ENCODE peak calls at places on chromosomes 7 and 10, in seven cellular contexts. One of them, this sample, is unnamed.

GRCh38 chr7:75756340-75757297 is 15.4 kb downstream of the CCL26 start:
- DNase-seq in neural crest cell: peak
- DNase-seq in iPS-NIHi11: peak
- DNase-seq in activated CD8-positive, alpha-beta memory T cell treated with anti-CD3 and anti-CD28 coated beads for 24 hours: no peak
- DNase-seq in spleen: no peak
- DNase-seq in activated CD4-positive, alpha-beta T cell treated with anti-CD3 and anti-CD28 coated beads for 24 hours: no peak
- DNase-seq in GM13977: peak
- DNase-seq in this sample: peak

GRCh38 chr7:141916099-141916498 is at the start of gene OR9A4:
- DNase-seq in activated CD8-positive, alpha-beta memory T cell treated with anti-CD3 and anti-CD28 coated beads for 24 hours: no peak
- DNase-seq in activated CD4-positive, alpha-beta T cell treated with anti-CD3 and anti-CD28 coated beads for 24 hours: no peak
- DNase-seq in neural crest cell: no peak
- DNase-seq in GM13977: no peak
- DNase-seq in iPS-NIHi11: no peak
- DNase-seq in spleen: no peak
- DNase-seq in this sample: no peak

GRCh38 chr7:157483971-157484410 is 147.2 kb downstream of the DNAJB6 start:
- DNase-seq in spleen: peak
- DNase-seq in activated CD4-positive, alpha-beta T cell treated with anti-CD3 and anti-CD28 coated beads for 24 hours: no peak
- DNase-seq in iPS-NIHi11: no peak
- DNase-seq in activated CD8-positive, alpha-beta memory T cell treated with anti-CD3 and anti-CD28 coated beads for 24 hours: peak
- DNase-seq in neural crest cell: no peak
- DNase-seq in GM13977: no peak
- DNase-seq in this sample: no peak

GRCh38 chr10:3780766-3781457 is 4.1 kb downstream of the KLF6 start:
- DNase-seq in activated CD8-positive, alpha-beta memory T cell treated with anti-CD3 and anti-CD28 coated beads for 24 hours: peak
- DNase-seq in iPS-NIHi11: no peak
- DNase-seq in spleen: peak
- DNase-seq in neural crest cell: no peak
- DNase-seq in GM13977: no peak
- DNase-seq in activated CD4-positive, alpha-beta T cell treated with anti-CD3 and anti-CD28 coated beads for 24 hours: no peak
- DNase-seq in this sample: no peak

GRCh38 chr7:72235351-72235750 is 176.8 kb downstream of the CALN1 start:
- DNase-seq in iPS-NIHi11: no peak
- DNase-seq in GM13977: no peak
- DNase-seq in neural crest cell: no peak
- DNase-seq in activated CD4-positive, alpha-beta T cell treated with anti-CD3 and anti-CD28 coated beads for 24 hours: no peak
- DNase-seq in spleen: no peak
- DNase-seq in activated CD8-positive, alpha-beta memory T cell treated with anti-CD3 and anti-CD28 coated beads for 24 hours: no peak
- DNase-seq in this sample: no peak

GRCh38 chr10:123994417-123995081 is 98.8 kb downstream of the CHST15 start:
- DNase-seq in GM13977: peak
- DNase-seq in spleen: peak
- DNase-seq in activated CD8-positive, alpha-beta memory T cell treated with anti-CD3 and anti-CD28 coated beads for 24 hours: peak
- DNase-seq in neural crest cell: peak
- DNase-seq in activated CD4-positive, alpha-beta T cell treated with anti-CD3 and anti-CD28 coated beads for 24 hours: peak
- DNase-seq in iPS-NIHi11: peak
- DNase-seq in this sample: peak

GRCh38 chr10:48579251-48579960 is 25.5 kb downstream of the ARHGAP22 start:
- DNase-seq in iPS-NIHi11: no peak
- DNase-seq in spleen: no peak
- DNase-seq in neural crest cell: no peak
- DNase-seq in GM13977: no peak
- DNase-seq in activated CD8-positive, alpha-beta memory T cell treated with anti-CD3 and anti-CD28 coated beads for 24 hours: peak
- DNase-seq in activated CD4-positive, alpha-beta T cell treated with anti-CD3 and anti-CD28 coated beads for 24 hours: no peak
- DNase-seq in this sample: no peak

GRCh38 chr7:832292-832967 is at the start of gene SUN1:
- DNase-seq in activated CD8-positive, alpha-beta memory T cell treated with anti-CD3 and anti-CD28 coated beads for 24 hours: peak
- DNase-seq in spleen: peak
- DNase-seq in GM13977: peak
- DNase-seq in iPS-NIHi11: no peak
- DNase-seq in activated CD4-positive, alpha-beta T cell treated with anti-CD3 and anti-CD28 coated beads for 24 hours: peak
- DNase-seq in neural crest cell: no peak
- DNase-seq in this sample: no peak

GRCh38 chr7:101898019-101898575 is 80.7 kb downstream of the CUX1 start:
- DNase-seq in activated CD8-positive, alpha-beta memory T cell treated with anti-CD3 and anti-CD28 coated beads for 24 hours: no peak
- DNase-seq in GM13977: no peak
- DNase-seq in spleen: peak
- DNase-seq in activated CD4-positive, alpha-beta T cell treated with anti-CD3 and anti-CD28 coated beads for 24 hours: no peak
- DNase-seq in neural crest cell: no peak
- DNase-seq in iPS-NIHi11: no peak
- DNase-seq in this sample: no peak

GRCh38 chr10:15037691-15038090 is 6.1 kb upstream of the OLAH start:
- DNase-seq in spleen: no peak
- DNase-seq in neural crest cell: no peak
- DNase-seq in iPS-NIHi11: no peak
- DNase-seq in activated CD8-positive, alpha-beta memory T cell treated with anti-CD3 and anti-CD28 coated beads for 24 hours: no peak
- DNase-seq in GM13977: no peak
- DNase-seq in activated CD4-positive, alpha-beta T cell treated with anti-CD3 and anti-CD28 coated beads for 24 hours: no peak
- DNase-seq in this sample: no peak

This sample was measured in WERI-Rb-1.